ENCODE peak calls at places on chromosomes 16 and 17, in nine cellular contexts. X is transverse colon, C is stomach, D is HCT116, R is upper lobe of left lung, F is suprapubic skin, P is HL-60, B is endothelial cell of umbilical vein, H is breast epithelium. L is an unnamed sample.

GRCh38 chr16:50856991-50857390 is 115.1 kb downstream of the CYLD start:
- DNase-seq in H (no peak), P (no peak), B (no peak), C (no peak), X (no peak), R (no peak), D (no peak), F (no peak), L (no peak)

GRCh38 chr16:3256876-3257465 is 538 bp upstream of the MEFV start:
- DNase-seq in X (no peak), P (no peak), B (no peak), D (no peak), R (no peak), C (no peak), H (no peak), F (no peak), L (no peak)

GRCh38 chr17:38724337-38724988 is 5.7 kb upstream of the CISD3 start:
- DNase-seq in D (no peak), B (peak; percentile 50), X (peak; percentile 72), H (no peak), C (peak; percentile 77), R (no peak), P (no peak), F (no peak), L (no peak)

GRCh38 chr17:17401271-17401781 is 75.5 kb upstream of the MED9 start:
- DNase-seq in H (no peak), X (no peak), P (no peak), R (no peak), B (no peak), D (peak; percentile 31), C (no peak), F (no peak), L (no peak)

GRCh38 chr16:61146429-61146828 is 889.8 kb downstream of the CDH8 start:
- DNase-seq in H (no peak), X (no peak), D (no peak), B (no peak), F (no peak), P (no peak), R (no peak), C (no peak), L (no peak)

GRCh38 chr16:12526521-12526920 is 277.2 kb downstream of the CPPED1 start:
- DNase-seq in H (no peak), P (no peak), R (no peak), X (no peak), C (no peak), D (no peak), B (no peak), F (no peak), L (no peak)

GRCh38 chr17:77501101-77501566 is 360.4 kb downstream of the SEC14L1 start:
- DNase-seq in F (peak; percentile 33), X (peak; percentile 6), C (no peak), H (no peak), R (no peak), P (no peak), B (no peak), D (no peak), L (peak; percentile 41)

GRCh38 chr17:33200587-33200986 is 92.5 kb downstream of the ASIC2 start:
- DNase-seq in F (no peak), B (no peak), P (no peak), X (no peak), R (no peak), C (no peak), D (no peak), H (no peak), L (no peak)

GRCh38 chr17:47276868-47277267 is 23.2 kb downstream of the ITGB3 start:
- DNase-seq in B (peak; percentile 63), R (no peak), P (no peak), H (peak; percentile 72), X (peak; percentile 58), D (no peak), F (peak; percentile 86), C (peak; percentile 64), L (no peak)

GRCh38 chr17:6686026-6686425 is 27.1 kb downstream of the SLC13A5 start:
- DNase-seq in C (no peak), D (no peak), F (no peak), P (no peak), R (no peak), H (no peak), B (no peak), X (no peak), L (no peak)

GRCh38 chr17:75514299-75515228 is 773 bp downstream of the CASKIN2 start:
- DNase-seq in B (no peak), R (peak; percentile 88), F (no peak), H (peak; percentile 89), X (peak; percentile 26), D (no peak), P (no peak), C (no peak), L (no peak)

GRCh38 chr16:69036399-69037091 is 68.9 kb upstream of the HAS3 start:
- DNase-seq in H (no peak), X (no peak), D (no peak), C (no peak), R (no peak), B (no peak), P (no peak), F (no peak), L (no peak)

GRCh38 chr17:27333410-27333980 is 39.6 kb downstream of the WSB1 start:
- DNase-seq in X (no peak), C (no peak), P (no peak), F (peak; percentile 56), B (no peak), H (no peak), D (no peak), R (no peak), L (no peak)

DNA sequence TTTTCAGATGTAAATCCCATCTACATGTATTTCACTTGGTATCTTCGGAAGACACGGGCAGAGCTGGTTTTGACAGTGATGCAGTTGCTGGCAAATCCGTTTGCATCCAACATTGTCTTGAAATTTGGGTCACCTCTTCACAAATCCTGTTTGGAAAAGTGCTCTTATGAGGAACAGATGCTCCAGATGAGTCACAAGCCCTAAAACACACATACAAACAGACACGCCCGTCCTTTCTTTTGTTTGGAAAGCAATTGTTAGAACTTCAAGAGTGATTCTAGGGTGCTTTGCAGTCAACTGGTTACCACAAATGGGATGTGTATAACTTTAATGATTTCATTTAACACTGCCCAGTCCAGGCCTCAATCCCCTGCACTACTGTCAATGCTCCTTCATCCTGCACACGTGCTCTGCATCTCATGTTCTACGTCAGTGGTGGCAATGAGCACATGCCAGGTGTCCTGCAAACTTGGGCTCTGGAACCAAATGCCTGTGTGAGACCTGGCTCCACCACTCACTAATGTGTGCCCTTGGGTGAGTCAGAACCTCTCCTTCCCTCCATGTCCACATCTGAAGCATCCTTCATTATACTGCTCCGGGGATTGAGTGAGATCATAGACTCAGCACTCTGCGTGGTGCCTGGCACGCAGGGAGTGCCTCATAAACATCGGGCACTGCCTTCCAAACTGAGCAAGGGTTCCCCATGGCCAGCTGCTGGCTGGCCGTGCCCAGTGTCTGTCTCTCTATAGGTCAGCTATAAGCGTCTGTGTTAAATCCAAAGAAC is 19.3 kb upstream of the FOXF1 start:
- DNase-seq in C (no peak), B (no peak), F (no peak), D (no peak), X (no peak), P (no peak), R (no peak), H (no peak), L (no peak)
- TF ChIP-seq POLR2AphosphoS5 in C (peak; percentile 61), B (no peak), F (no peak), D (no peak), X (no peak), P (no peak), R (no peak), H (no peak), L (no peak)

GRCh38 chr17:58679263-58680037 is 12.4 kb downstream of the TEX14 start:
- DNase-seq in D (peak; percentile 100), B (no peak), H (no peak), C (no peak), P (no peak), X (no peak), F (no peak), R (no peak), L (peak; percentile 39)
- TF ChIP-seq POLR2AphosphoS5 in D (peak; percentile 100), B (peak; percentile 83), H (no peak), C (no peak), P (no peak), X (peak; percentile 27), F (no peak), R (no peak), L (peak; percentile 100)

DNA sequence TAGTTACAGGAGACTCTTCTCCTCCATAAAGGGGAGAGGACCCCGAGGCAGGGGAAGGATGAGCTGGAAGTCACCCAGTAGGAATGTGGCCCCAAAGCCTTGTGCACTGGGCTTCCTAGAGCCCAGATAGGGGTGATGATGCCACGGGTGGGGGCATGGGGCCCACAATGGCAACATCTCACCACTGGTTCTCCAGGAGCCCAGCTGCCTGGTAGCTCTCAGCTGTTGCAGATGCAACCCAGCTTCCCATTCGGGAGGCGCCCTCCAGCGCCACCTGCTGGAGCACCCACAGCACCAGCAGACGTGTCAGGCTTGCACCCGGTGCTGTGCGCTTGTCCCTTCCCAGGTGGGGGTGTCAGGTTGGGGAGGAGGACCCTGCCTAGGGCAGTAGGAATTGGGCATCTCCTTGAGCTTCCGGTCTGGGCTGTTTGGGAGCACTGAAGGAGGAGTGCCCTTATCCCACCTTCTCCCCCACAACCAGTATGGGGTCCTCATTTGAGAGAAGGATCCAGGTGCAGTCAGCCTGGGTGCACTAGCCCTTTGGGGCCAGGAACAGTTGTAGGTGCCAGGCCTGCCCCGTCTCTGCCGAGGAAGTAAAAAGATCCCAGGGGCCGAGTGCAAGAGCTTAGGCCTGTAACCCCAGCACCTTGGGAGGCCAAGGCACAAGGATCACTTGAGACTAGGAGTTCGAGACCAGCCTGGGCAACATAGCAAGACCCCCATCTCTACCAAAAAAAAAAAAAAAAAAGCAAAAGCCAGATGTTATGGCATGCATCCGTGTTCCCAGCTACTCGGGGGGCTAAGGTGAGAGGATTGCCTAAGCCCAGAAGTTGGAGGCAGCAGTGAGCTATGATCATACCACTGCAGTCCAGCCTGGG is 14.4 kb downstream of the CDIPT start:
- DNase-seq in P (peak; percentile 83), D (peak; percentile 44), C (peak; percentile 81), H (peak; percentile 67), F (peak; percentile 85), R (peak; percentile 94), X (peak; percentile 88), B (peak; percentile 63), L (peak; percentile 77)
- TF ChIP-seq POLR2AphosphoS5 in P (no peak), D (no peak), C (peak; percentile 46), H (no peak), F (no peak), R (peak; percentile 15), X (peak; percentile 65), B (no peak), L (no peak)

GRCh38 chr17:4221899-4222659 is 41.7 kb downstream of the ANKFY1 start:
- DNase-seq in P (no peak), F (no peak), R (peak; percentile 54), X (no peak), D (no peak), H (no peak), C (no peak), B (no peak), L (no peak)

GRCh38 chr17:4215882-4216411 is 47.8 kb downstream of the ANKFY1 start:
- DNase-seq in F (no peak), P (no peak), D (no peak), R (no peak), H (no peak), B (no peak), X (no peak), C (no peak), L (no peak)

GRCh38 chr17:4219241-4219640 is 44.5 kb downstream of the ANKFY1 start:
- DNase-seq in R (no peak), X (no peak), D (no peak), B (no peak), H (no peak), P (no peak), C (no peak), F (no peak), L (no peak)

GRCh38 chr17:4221163-4221562 is 42.6 kb downstream of the ANKFY1 start:
- DNase-seq in D (no peak), H (no peak), P (no peak), R (no peak), C (no peak), B (no peak), F (no peak), X (no peak), L (no peak)

GRCh38 chr17:4220655-4221054 is 43.1 kb downstream of the ANKFY1 start:
- DNase-seq in P (no peak), D (no peak), C (no peak), R (no peak), X (peak; percentile 48), H (no peak), B (no peak), F (no peak), L (no peak)
- TF ChIP-seq POLR2AphosphoS5 in P (no peak), D (no peak), C (no peak), R (no peak), X (peak; percentile 72), H (no peak), B (no peak), F (no peak), L (no peak)

L was measured in GM12891.